ENCODE peak calls at places on chromosomes 12 and 14, in six cellular contexts. A is A549, Y is mammary epithelial cell, N is hepatocyte, W is cardiac muscle cell, P is tibial artery. O is an unnamed sample.

GRCh38 chr12:109625131-109625559 is 51.6 kb downstream of the MVK start:
- DNase-seq in P (no peak), Y (peak; percentile 11), A (peak; percentile 64), N (peak; percentile 44), W (peak; percentile 20), O (no peak)

GRCh38 chr12:74780458-74781241 is 243.0 kb downstream of the ATXN7L3B start:
- DNase-seq in W (no peak), Y (peak; percentile 14), A (no peak), N (no peak), P (no peak), O (no peak)

GRCh38 chr14:68780358-68781160 is 12.3 kb downstream of the ZFP36L1 start:
- DNase-seq in Y (no peak), P (peak; percentile 74), N (peak; percentile 74), W (peak; percentile 89), A (peak; percentile 53), O (no peak)

GRCh38 chr14:67668559-67668958 is 5.9 kb downstream of the VTI1B start:
- DNase-seq in P (no peak), Y (no peak), W (no peak), N (no peak), A (no peak), O (no peak)

GRCh38 chr12:73240110-73240509 is 967.9 kb downstream of the TRHDE start:
- DNase-seq in Y (no peak), A (no peak), W (no peak), P (no peak), N (no peak), O (no peak)

GRCh38 chr12:63668028-63668799 is at the start of gene DPY19L2:
- DNase-seq in W (peak; percentile 82), P (peak; percentile 73), N (peak; percentile 83), A (peak; percentile 91), Y (peak; percentile 33), O (peak; percentile 57)

GRCh38 chr12:92089559-92089958 is 56.1 kb downstream of the BTG1 start:
- DNase-seq in W (no peak), P (no peak), N (no peak), A (no peak), Y (no peak), O (no peak)

GRCh38 chr12:9064815-9065606 is 50.7 kb downstream of the A2M start:
- DNase-seq in Y (peak; percentile 30), N (peak; percentile 93), W (peak; percentile 65), P (peak; percentile 63), A (peak; percentile 67), O (peak; percentile 94)

GRCh38 chr12:93325855-93326254 is 51.9 kb upstream of the NUDT4 start:
- DNase-seq in P (no peak), Y (peak; percentile 93), W (peak; percentile 10), N (peak; percentile 32), A (no peak), O (no peak)

GRCh38 chr14:37420622-37421021 is 174.4 kb downstream of the FOXA1 start:
- DNase-seq in Y (no peak), A (no peak), N (no peak), P (no peak), W (no peak), O (no peak)

GRCh38 chr12:120316798-120317257 is 10.8 kb downstream of the PLA2G1B start:
- DNase-seq in A (no peak), W (no peak), Y (peak; percentile 31), P (no peak), N (no peak), O (peak; percentile 10)

GRCh38 chr12:108120863-108121165 is 8.3 kb upstream of the WSCD2 start:
- DNase-seq in P (no peak), W (no peak), N (no peak), Y (no peak), A (no peak), O (no peak)

GRCh38 chr14:61636792-61637191 is 58.5 kb upstream of the HIF1A start:
- DNase-seq in Y (no peak), A (no peak), W (no peak), P (no peak), N (no peak), O (no peak)

GRCh38 chr14:91456283-91456682 is 38.7 kb upstream of the CCDC88C start:
- DNase-seq in Y (no peak), P (no peak), W (no peak), N (no peak), A (no peak), O (no peak)
- H3K4me3 ChIP-seq in Y (no peak overlapping the region), P (no peak overlapping the region), W (no peak overlapping the region), N (no peak overlapping the region), A (no peak overlapping the region), O (no peak overlapping the region)

GRCh38 chr14:56341766-56342418 is 223.7 kb downstream of the PELI2 start:
- DNase-seq in Y (no peak), A (no peak), N (no peak), W (peak; percentile 40), P (no peak), O (no peak)
- H3K4me1 ChIP-seq in Y (no peaks in the 10 kb centered on the region), A (peaks cover 13% of the 10 kb centered on the region), N (no peaks in the 10 kb centered on the region), W (peaks cover 14% of the 10 kb centered on the region), P (peaks cover 32% of the 10 kb centered on the region), O (peaks cover 35% of the 10 kb centered on the region)

GRCh38 chr12:49111206-49111605 is 559 bp upstream of the LMBR1L start:
- DNase-seq in W (no peak), N (no peak), P (no peak), A (no peak), Y (no peak), O (no peak)
- H3K27ac ChIP-seq in W (peak overlapping the region; percentile 61), N (peak overlapping the region; percentile 56), P (peak overlapping the region; percentile 99), A (peak overlapping the region; percentile 93), Y (no peak overlapping the region), O (peak overlapping the region; percentile 95)

GRCh38 chr14:63705561-63706070 is 22.2 kb downstream of the SGPP1 start:
- DNase-seq in W (no peak), N (no peak), Y (no peak), P (no peak), A (no peak), O (no peak)

GRCh38 chr14:63707216-63707615 is 20.6 kb downstream of the SGPP1 start:
- DNase-seq in Y (peak; percentile 16), W (no peak), N (no peak), A (no peak), P (no peak), O (no peak)

GRCh38 chr14:63701614-63702291 is 26.1 kb downstream of the SGPP1 start:
- DNase-seq in Y (no peak), A (no peak), P (no peak), N (no peak), W (no peak), O (no peak)
- H3K4me3 ChIP-seq in Y (no peak overlapping the region), A (no peak overlapping the region), P (no peak overlapping the region), N (no peak overlapping the region), W (no peak overlapping the region), O (no peak overlapping the region)